ENCODE peak calls at places on chromosomes 7 and 10, in four cellular contexts. Q is T-helper 17 cell, O is cardiac fibroblast, X is dermis blood vessel endothelial cell. V is an unnamed sample.
A peak's percentile ranks its signal among the peaks of the same experiment; 100 is the strongest.

GRCh38 chr7:135232720-135233119 is 918 bp upstream of the STRA8 start:
- DNase-seq in Q (no peak), O (no peak), X (no peak), V (no peak)

GRCh38 chr7:803243-803635 is 29.0 kb upstream of the SUN1 start:
- DNase-seq in Q (no peak), O (no peak), X (no peak), V (no peak)

GRCh38 chr10:122445469-122445868 is 9.0 kb upstream of the ARMS2 start:
- DNase-seq in Q (no peak), O (peak; percentile 19), X (no peak), V (no peak)

GRCh38 chr10:103884681-103885139 is 29.3 kb upstream of the SH3PXD2A start:
- DNase-seq in Q (no peak), O (peak; percentile 81), X (peak; percentile 76), V (no peak)

GRCh38 chr7:151229249-151229648 is 2.2 kb upstream of the ABCF2 start:
- DNase-seq in Q (no peak), O (no peak), X (no peak), V (no peak)

GRCh38 chr7:26293569-26294308 is 2.1 kb downstream of the SNX10 start:
- DNase-seq in Q (peak; percentile 22), O (no peak), X (no peak), V (peak; percentile 57)

GRCh38 chr7:65924193-65924592 is 51.3 kb downstream of the VKORC1L1 start:
- DNase-seq in Q (no peak), O (no peak), X (no peak), V (no peak)

GRCh38 chr10:72367301-72367970 is 12.7 kb upstream of the DNAJB12 start:
- DNase-seq in Q (no peak), O (peak; percentile 23), X (no peak), V (no peak)

GRCh38 chr7:116521046-116521664 is 3.7 kb upstream of the CAV1 start:
- DNase-seq in Q (no peak), O (peak; percentile 71), X (peak; percentile 59), V (no peak)

GRCh38 chr7:158860394-158860793 is 4.0 kb downstream of the DYNC2I1 start:
- DNase-seq in Q (no peak), O (no peak), X (no peak), V (no peak)

GRCh38 chr7:43296306-43296705 is 183.9 kb downstream of the HECW1 start:
- DNase-seq in Q (no peak), O (no peak), X (no peak), V (no peak)

GRCh38 chr7:77416621-77417371 is 647 bp upstream of the GSAP start:
- DNase-seq in Q (no peak), O (no peak), X (no peak), V (no peak)

GRCh38 chr7:36406156-36406555 is 16.5 kb downstream of the ANLN start:
- DNase-seq in Q (no peak), O (no peak), X (peak; percentile 19), V (no peak)

GRCh38 chr10:89369142-89370105 is 8.4 kb upstream of the IFIT1B start:
- DNase-seq in Q (no peak), O (peak; percentile 72), X (peak; percentile 69), V (no peak)

GRCh38 chr10:60362461-60362860 is 27.2 kb downstream of the ANK3 start:
- DNase-seq in Q (no peak), O (no peak), X (no peak), V (no peak)

GRCh38 chr7:47443049-47443448 is 138.9 kb downstream of the TNS3 start:
- DNase-seq in Q (no peak), O (no peak), X (no peak), V (no peak)

GRCh38 chr7:149869867-149870266 is 3.9 kb upstream of the ATP6V0E2 start:
- DNase-seq in Q (no peak), O (no peak), X (no peak), V (no peak)

GRCh38 chr10:87850742-87851205 is 12.6 kb downstream of the KLLN start:
- DNase-seq in Q (peak; percentile 28), O (peak; percentile 77), X (peak; percentile 76), V (no peak)

GRCh38 chr10:94851263-94851662 is 87.2 kb upstream of the CYP2C9 start:
- DNase-seq in Q (no peak), O (no peak), X (no peak), V (no peak)

GRCh38 chr10:66928791-66929190 is 3.0 kb downstream of the LRRTM3 start:
- DNase-seq in Q (no peak), O (no peak), X (no peak), V (no peak)

GRCh38 chr7:151923097-151923876 is 33.0 kb upstream of the GALNTL5 start:
- DNase-seq in Q (no peak), O (no peak), X (no peak), V (no peak)

V was measured in natural killer cell.